ENCODE peak calls at places on chromosomes 2 and 18, in four cellular contexts. G is K562, X is HepG2, B is GM12878. I is an unnamed sample.

GRCh38 chr2:230899287-230899686 is 25.8 kb downstream of the GPR55 start:
- DNase-seq in G (no peak), X (no peak), B (no peak), I (peak; percentile 60)

GRCh38 chr2:69309336-69310048 is 77.5 kb downstream of the GFPT1 start:
- DNase-seq in G (peak; percentile 22), X (no peak), B (no peak), I (peak; percentile 57)

GRCh38 chr2:168961450-168962229 is 60.5 kb downstream of the G6PC2 start:
- DNase-seq in G (peak; percentile 69), X (peak; percentile 84), B (peak; percentile 41), I (peak; percentile 90)

GRCh38 chr2:7044253-7045250 is 127.3 kb downstream of the RNF144A start:
- DNase-seq in G (peak; percentile 83), X (peak; percentile 48), B (peak; percentile 16), I (peak; percentile 76)

GRCh38 chr2:8281950-8282857 is 399.7 kb upstream of the ID2 start:
- DNase-seq in G (no peak), X (no peak), B (no peak), I (peak; percentile 5)

GRCh38 chr18:48767090-48767670 is 183.6 kb downstream of the SMAD7 start:
- DNase-seq in G (no peak), X (no peak), B (no peak), I (peak; percentile 26)

GRCh38 chr2:239819091-239819973 is 205.8 kb downstream of the NDUFA10 start:
- DNase-seq in G (no peak), X (no peak), B (no peak), I (no peak)

GRCh38 chr2:238103465-238104070 is 3.4 kb downstream of the ESPNL start:
- DNase-seq in G (no peak), X (no peak), B (no peak), I (no peak)

GRCh38 chr2:73894475-73894850 is 1.7 kb downstream of the ACTG2 start:
- DNase-seq in G (no peak), X (no peak), B (no peak), I (no peak)

GRCh38 chr2:205675861-205676516 is 6.3 kb upstream of the NRP2 start:
- DNase-seq in G (no peak), X (peak; percentile 60), B (no peak), I (peak; percentile 90)

GRCh38 chr2:130883520-130883919 is 46.8 kb downstream of the ARHGEF4 start:
- DNase-seq in G (no peak), X (no peak), B (no peak), I (no peak)

GRCh38 chr2:160871096-160871495 is 289.1 kb upstream of the TANK start:
- DNase-seq in G (no peak), X (no peak), B (no peak), I (no peak)

GRCh38 chr2:197263077-197263476 is 47.5 kb downstream of the ANKRD44 start:
- DNase-seq in G (no peak), X (no peak), B (no peak), I (no peak)

GRCh38 chr2:40315684-40316083 is 136.2 kb downstream of the SLC8A1 start:
- DNase-seq in G (no peak), X (no peak), B (no peak), I (no peak)

GRCh38 chr2:209973328-209973727 is 29.1 kb upstream of the RPE start:
- DNase-seq in G (no peak), X (no peak), B (no peak), I (no peak)

GRCh38 chr18:3226048-3226447 is 6.3 kb upstream of the MYOM1 start:
- DNase-seq in G (no peak), X (no peak), B (no peak), I (no peak)

GRCh38 chr18:23196119-23197004 is 61.1 kb downstream of the CABLES1 start:
- DNase-seq in G (no peak), X (no peak), B (no peak), I (peak; percentile 62)

GRCh38 chr2:134228493-134228903 is 25.4 kb upstream of the MGAT5 start:
- DNase-seq in G (peak; percentile 36), X (peak; percentile 72), B (no peak), I (peak; percentile 50)

GRCh38 chr2:235934059-235934896 is 233.9 kb downstream of the GBX2 start:
- DNase-seq in G (no peak), X (no peak), B (no peak), I (no peak)

GRCh38 chr2:64525323-64525625 is 1.1 kb downstream of the AFTPH start:
- DNase-seq in G (no peak), X (peak; percentile 28), B (no peak), I (peak; percentile 24)

GRCh38 chr2:143482761-143483160 is 353.5 kb downstream of the ARHGAP15 start:
- DNase-seq in G (no peak), X (no peak), B (no peak), I (no peak)

GRCh38 chr2:105261061-105261460 is 19.5 kb downstream of the GPR45 start:
- DNase-seq in G (peak; percentile 17), X (no peak), B (no peak), I (no peak)

GRCh38 chr2:134772493-134773169 is 53.8 kb upstream of the TMEM163 start:
- DNase-seq in G (no peak), X (no peak), B (no peak), I (peak; percentile 57)

GRCh38 chr2:9112079-9112721 is 94.4 kb upstream of the ASAP2 start:
- DNase-seq in G (peak; percentile 76), X (no peak), B (no peak), I (no peak)

GRCh38 chr2:64655873-64656272 is 2.2 kb upstream of the SERTAD2 start:
- DNase-seq in G (no peak), X (no peak), B (no peak), I (no peak)

GRCh38 chr18:73985855-73986254 is 161.8 kb downstream of the FBXO15 start:
- DNase-seq in G (no peak), X (no peak), B (no peak), I (no peak)

GRCh38 chr2:100391735-100392515 is 25.5 kb downstream of the CHST10 start:
- DNase-seq in G (no peak), X (no peak), B (no peak), I (no peak)

GRCh38 chr2:211423018-211423417 is 866.6 kb downstream of the CPS1 start:
- DNase-seq in G (no peak), X (no peak), B (no peak), I (no peak)

GRCh38 chr2:235716875-235717496 is 223.1 kb downstream of the AGAP1 start:
- DNase-seq in G (no peak), X (no peak), B (no peak), I (no peak)

GRCh38 chr2:174575124-174575776 is 22.4 kb downstream of the WIPF1 start:
- DNase-seq in G (no peak), X (no peak), B (no peak), I (no peak)

GRCh38 chr2:174574657-174575056 is 22.9 kb downstream of the WIPF1 start:
- DNase-seq in G (no peak), X (no peak), B (no peak), I (no peak)

GRCh38 chr2:174581543-174581942 is 16.1 kb downstream of the WIPF1 start:
- DNase-seq in G (no peak), X (no peak), B (no peak), I (no peak)

GRCh38 chr2:174580951-174581350 is 16.7 kb downstream of the WIPF1 start:
- DNase-seq in G (no peak), X (no peak), B (no peak), I (no peak)

DNA sequence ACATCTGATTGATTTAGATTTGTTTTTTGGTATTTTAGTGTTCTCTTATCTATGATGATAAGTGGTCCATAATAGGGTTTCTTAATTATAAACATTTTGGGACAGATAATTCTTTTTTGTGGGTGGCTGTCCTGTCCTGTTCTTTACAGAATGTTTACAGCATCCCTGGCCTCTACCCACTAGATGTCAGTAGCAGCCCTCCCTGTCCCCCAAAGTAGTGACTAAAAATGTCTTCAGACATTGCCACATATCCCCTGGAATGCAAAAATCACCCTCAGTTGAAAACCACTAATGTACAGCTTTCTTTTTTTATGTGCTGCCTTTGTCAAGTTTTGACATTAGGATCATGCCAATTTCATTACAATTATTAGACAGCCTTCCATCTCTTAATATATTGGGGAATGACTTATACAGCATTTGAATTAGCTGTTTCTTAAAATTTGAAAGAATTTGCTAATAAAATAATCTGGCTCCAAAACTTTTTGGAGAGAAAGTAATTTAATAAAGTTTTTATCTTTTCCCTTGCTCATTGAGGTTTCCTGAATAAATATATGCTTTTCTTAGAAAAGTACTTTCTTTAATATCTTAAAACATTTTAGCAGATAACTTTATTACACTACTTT is 19.5 kb downstream of the WIPF1 start:
- DNase-seq in G (no peak), X (no peak), B (no peak), I (peak; percentile 61)
- TF ChIP-seq JUNB in G (no peak), X (no peak), B (no peak), I (no peak)

GRCh38 chr2:189018636-189019035 is 44.5 kb downstream of the COL3A1 start:
- DNase-seq in G (no peak), X (no peak), B (no peak), I (no peak)
- TF ChIP-seq CREB1 in G (no peak), X (no peak), B (no peak), I (no peak)

GRCh38 chr2:120343433-120344105 is 2.4 kb upstream of the INHBB start:
- DNase-seq in G (peak; percentile 66), X (peak; percentile 68), B (no peak), I (peak; percentile 95)
- TF ChIP-seq EZH2 in G (no peak), X (peak; percentile 94), B (peak; percentile 60), I (peak; percentile 73)

DNA sequence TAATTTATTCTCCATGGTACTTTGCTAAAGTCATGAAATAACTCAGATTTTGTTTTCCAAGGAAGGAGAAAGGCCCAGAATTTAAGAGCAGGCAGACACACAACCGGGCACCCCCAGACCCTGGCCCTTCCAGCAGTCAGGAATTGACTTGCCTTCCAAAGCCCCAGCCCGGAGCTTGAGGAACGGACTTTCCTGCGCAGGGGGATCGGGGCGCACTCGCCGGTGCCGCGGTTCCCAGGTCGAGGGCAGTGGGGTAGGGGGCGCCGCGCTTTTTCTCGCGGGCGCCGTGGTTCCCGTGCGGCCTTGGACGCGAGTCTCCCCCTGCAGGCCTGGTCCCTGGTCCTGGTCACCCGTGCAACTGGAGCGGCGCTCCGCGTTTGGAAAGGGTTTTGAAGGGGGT is 1.2 kb downstream of the ZNF236 start:
- DNase-seq in G (peak; percentile 37), X (no peak), B (no peak), I (peak; percentile 81)
- TF ChIP-seq JUNB in G (no peak), X (no peak), B (no peak), I (no peak)

DNA sequence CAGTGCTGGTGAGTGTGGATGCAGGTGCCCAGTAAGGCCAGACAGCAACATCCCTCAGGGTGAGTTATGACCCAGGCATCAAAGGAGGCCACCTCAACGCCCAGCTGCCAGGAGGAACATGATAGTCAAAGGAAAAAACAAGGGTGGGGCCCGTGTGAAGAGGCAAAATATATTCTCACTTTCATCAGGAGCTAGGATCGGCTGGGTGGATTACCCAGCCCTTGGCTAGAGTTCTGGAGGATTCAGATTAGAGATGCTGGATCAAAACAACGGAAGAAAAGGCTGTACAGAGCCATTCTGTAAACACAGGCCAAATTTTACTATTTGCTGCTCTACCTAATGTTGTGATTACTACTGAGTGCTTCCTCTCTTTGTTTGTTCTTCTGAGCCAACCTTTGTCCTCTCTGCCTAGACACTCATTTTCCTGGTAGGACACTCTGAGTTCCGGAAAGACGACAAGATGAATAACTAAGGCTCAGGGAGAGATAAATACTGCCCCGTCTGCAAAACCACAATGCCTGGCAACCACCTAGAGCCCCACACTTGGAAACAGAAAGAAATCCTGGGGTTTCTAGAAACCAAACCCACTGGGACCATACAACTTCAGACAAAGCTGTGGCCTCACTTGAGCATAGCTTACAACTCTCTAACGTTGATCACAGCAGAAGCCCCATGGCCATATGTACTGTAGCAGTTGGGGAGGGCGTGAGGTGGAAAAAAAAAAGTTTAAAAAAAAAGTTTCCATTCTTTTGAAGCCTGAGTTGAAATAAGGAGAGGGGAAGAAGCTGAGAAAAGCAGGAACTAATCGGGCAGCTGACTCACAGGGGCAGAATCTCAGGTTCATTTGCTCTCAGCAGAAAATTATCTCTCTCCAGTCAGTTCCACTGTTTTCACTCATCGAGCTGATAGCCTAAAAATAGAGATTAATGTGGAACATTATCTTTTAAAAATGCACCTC is 17.8 kb upstream of the PMAIP1 start:
- DNase-seq in G (no peak), X (peak; percentile 64), B (no peak), I (no peak)
- TF ChIP-seq CREB1 in G (no peak), X (no peak), B (no peak), I (no peak)

I was measured in GM23338.